ENCODE peak calls at places on chromosome 11, in ten cellular contexts. B is Caco-2; K is CD8-positive, alpha-beta memory T cell; L is uterus; F is ascending aorta; D is mucosa of descending colon; Q is left ventricle myocardium inferior; S is MM.1S; V is BE2C; M is pancreas. Z is an unnamed sample.

GRCh38 chr11:11626128-11626527 is 4.3 kb upstream of the GALNT18 start:
- DNase-seq in B (no peak), K (no peak), L (no peak), F (no peak), D (no peak), Q (no peak), S (no peak), V (no peak), M (no peak), Z (no peak)

GRCh38 chr11:14500181-14500651 is 605 bp upstream of the COPB1 start:
- DNase-seq in B (peak; percentile 59), K (peak; percentile 71), L (no peak), F (peak; percentile 67), D (peak; percentile 69), Q (peak; percentile 50), S (peak; percentile 75), V (peak; percentile 13), M (peak; percentile 57), Z (peak; percentile 55)

GRCh38 chr11:30346068-30346688 is 23.3 kb downstream of the ARL14EP start:
- DNase-seq in B (peak; percentile 58), K (no peak), L (no peak), F (no peak), D (no peak), Q (no peak), S (peak; percentile 72), V (no peak), M (no peak), Z (peak; percentile 86)

GRCh38 chr11:56688554-56688953 is 10.3 kb upstream of the OR9G1 start:
- DNase-seq in B (no peak), K (no peak), L (no peak), F (no peak), D (no peak), Q (no peak), S (no peak), V (no peak), M (no peak), Z (no peak)

GRCh38 chr11:68825603-68826002 is 16.1 kb downstream of the CPT1A start:
- DNase-seq in B (peak; percentile 74), K (peak; percentile 74), L (no peak), F (no peak), D (peak; percentile 90), Q (no peak), S (peak; percentile 79), V (no peak), M (peak; percentile 46), Z (no peak)

GRCh38 chr11:132238331-132238730 is 867.9 kb downstream of the NTM start:
- DNase-seq in B (no peak), K (no peak), L (no peak), F (no peak), D (no peak), Q (no peak), S (no peak), V (no peak), M (no peak), Z (no peak)

GRCh38 chr11:117876341-117877119 is at the start of gene FXYD6:
- DNase-seq in B (peak; percentile 55), K (no peak), L (peak; percentile 78), F (no peak), D (no peak), Q (peak; percentile 73), S (no peak), V (peak; percentile 84), M (no peak), Z (peak; percentile 86)

GRCh38 chr11:76558891-76559290 is 111.7 kb downstream of the LRRC32 start:
- DNase-seq in B (no peak), K (no peak), L (no peak), F (no peak), D (no peak), Q (no peak), S (no peak), V (no peak), M (no peak), Z (no peak)

GRCh38 chr11:114157476-114158050 is 98.1 kb downstream of the ZBTB16 start:
- DNase-seq in B (no peak), K (no peak), L (no peak), F (no peak), D (no peak), Q (no peak), S (no peak), V (no peak), M (no peak), Z (no peak)

GRCh38 chr11:114158886-114159285 is 99.4 kb downstream of the ZBTB16 start:
- DNase-seq in B (no peak), K (no peak), L (no peak), F (no peak), D (no peak), Q (no peak), S (no peak), V (no peak), M (no peak), Z (no peak)

GRCh38 chr11:114160884-114161283 is 101.4 kb downstream of the ZBTB16 start:
- DNase-seq in B (no peak), K (no peak), L (no peak), F (no peak), D (no peak), Q (no peak), S (no peak), V (no peak), M (no peak), Z (peak; percentile 4)

GRCh38 chr11:114159802-114160588 is 100.5 kb downstream of the ZBTB16 start:
- DNase-seq in B (peak; percentile 22), K (peak; percentile 99), L (peak; percentile 98), F (peak; percentile 100), D (peak; percentile 99), Q (peak; percentile 100), S (peak; percentile 97), V (peak; percentile 99), M (peak; percentile 97), Z (peak; percentile 95)

GRCh38 chr11:114159320-114159719 is 99.8 kb downstream of the ZBTB16 start:
- DNase-seq in B (no peak), K (no peak), L (no peak), F (no peak), D (no peak), Q (no peak), S (no peak), V (no peak), M (no peak), Z (no peak)
- H3K4me1 ChIP-seq in B (no peaks in the 10 kb centered on the region), K (peaks cover 53% of the 10 kb centered on the region), L (peaks cover 34% of the 10 kb centered on the region), F (peaks cover 91% of the 10 kb centered on the region), D (peaks cover 61% of the 10 kb centered on the region), Q (peaks cover 96% of the 10 kb centered on the region), S (peaks cover 20% of the 10 kb centered on the region), V (peaks cover 23% of the 10 kb centered on the region), M (peaks cover 52% of the 10 kb centered on the region), Z (peaks cover 10% of the 10 kb centered on the region)

GRCh38 chr11:64869571-64870175 is 8.7 kb downstream of the EHD1 start:
- DNase-seq in B (no peak), K (no peak), L (no peak), F (no peak), D (no peak), Q (no peak), S (no peak), V (peak; percentile 72), M (no peak), Z (peak; percentile 75)

GRCh38 chr11:64868904-64869570 is 9.4 kb downstream of the EHD1 start:
- DNase-seq in B (no peak), K (no peak), L (peak; percentile 67), F (no peak), D (no peak), Q (no peak), S (no peak), V (no peak), M (no peak), Z (peak; percentile 94)

GRCh38 chr11:64872790-64873488 is 5.5 kb downstream of the EHD1 start:
- DNase-seq in B (no peak), K (no peak), L (no peak), F (no peak), D (peak; percentile 65), Q (no peak), S (no peak), V (no peak), M (no peak), Z (no peak)

GRCh38 chr11:64870176-64870892 is 8.1 kb downstream of the EHD1 start:
- DNase-seq in B (peak; percentile 81), K (no peak), L (peak; percentile 58), F (peak; percentile 93), D (no peak), Q (no peak), S (no peak), V (no peak), M (no peak), Z (peak; percentile 91)

DNA sequence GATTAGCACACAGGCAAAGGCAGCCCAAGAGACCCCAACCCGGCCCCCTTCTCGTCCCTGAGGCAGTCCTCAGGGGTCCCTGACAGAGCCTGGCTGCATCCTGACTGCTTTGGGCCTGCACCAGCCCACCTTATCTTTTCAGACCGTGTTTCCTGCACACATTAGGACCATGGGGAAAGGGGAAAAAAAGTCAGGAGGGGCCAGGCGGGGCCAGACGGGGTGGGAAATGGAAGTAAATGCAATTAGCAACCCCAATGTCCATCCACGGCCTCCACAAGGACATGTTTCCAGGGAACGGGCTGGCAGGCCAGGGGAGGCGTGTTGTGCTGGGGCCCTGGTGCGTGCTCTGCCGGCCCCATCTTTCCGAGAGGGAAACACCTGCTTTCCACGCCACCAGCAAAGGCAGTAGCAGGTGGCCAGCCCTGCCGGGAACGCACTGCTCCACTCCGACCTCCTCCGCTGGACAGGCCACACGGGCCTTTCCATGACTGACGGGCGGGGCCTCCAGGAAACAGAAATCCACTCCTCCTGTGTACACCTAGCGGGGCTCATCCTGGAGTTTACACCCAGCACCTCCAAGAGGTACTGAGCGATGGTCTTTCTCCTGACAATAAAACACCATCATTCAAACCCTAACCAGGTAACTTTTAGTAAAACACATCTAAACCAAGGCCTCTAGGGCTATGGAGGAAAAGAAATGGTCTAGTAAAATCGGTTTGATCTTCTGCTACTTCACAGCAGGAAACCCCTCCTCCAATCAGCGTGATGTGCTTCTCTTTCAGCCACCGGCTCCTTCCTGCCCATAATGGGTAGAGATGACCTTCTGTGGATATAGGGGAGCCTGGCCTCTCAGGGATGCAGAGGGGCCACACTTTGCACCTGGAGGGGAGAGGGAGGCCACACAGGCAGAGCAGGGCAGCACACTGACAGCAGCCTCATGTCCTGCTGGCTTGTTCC is 7.2 kb downstream of the EHD1 start:
- DNase-seq in B (peak; percentile 34), K (no peak), L (no peak), F (no peak), D (peak; percentile 73), Q (no peak), S (no peak), V (no peak), M (no peak), Z (no peak)
- H3K4me1 ChIP-seq in B (peaks cover 70% of the 10 kb centered on the region), K (peaks cover 97% of the 10 kb centered on the region), L (peaks cover 33% of the 10 kb centered on the region), F (peaks cover 84% of the 10 kb centered on the region), D (peaks cover 60% of the 10 kb centered on the region), Q (peaks cover 100% of the 10 kb centered on the region), S (peaks cover 8% of the 10 kb centered on the region), V (peaks cover 7% of the 10 kb centered on the region), M (peaks cover 3% of the 10 kb centered on the region), Z (peaks cover 74% of the 10 kb centered on the region)

DNA sequence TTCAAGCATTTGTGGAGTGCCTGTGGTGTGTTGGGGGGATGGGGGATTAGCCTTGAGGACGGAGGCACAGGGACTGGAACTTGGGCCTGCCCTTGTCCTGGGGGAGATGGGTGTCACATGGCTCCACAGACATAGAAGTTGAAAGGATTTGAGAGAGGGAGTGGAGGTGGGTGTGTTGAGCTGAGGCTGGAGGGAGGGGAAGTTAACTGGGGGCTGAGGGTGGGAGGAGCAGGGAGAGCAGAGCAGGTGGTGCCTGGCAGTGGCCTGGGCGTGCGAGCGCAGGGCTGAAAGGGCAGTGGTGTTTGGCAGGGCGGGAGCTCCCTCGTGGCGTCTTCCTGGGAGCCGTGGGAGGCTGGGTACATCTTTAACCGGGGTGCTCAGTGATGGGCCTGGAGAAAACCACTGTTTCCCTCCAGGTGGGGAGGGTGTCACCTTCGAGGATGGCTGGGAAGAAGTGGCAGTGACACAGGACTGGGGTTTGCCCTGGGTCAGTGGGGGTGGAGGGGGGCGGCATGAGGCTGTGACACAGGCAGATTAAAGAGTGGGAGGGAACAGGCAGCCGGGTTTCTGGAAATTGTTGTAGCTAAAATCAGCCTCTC is 45.5 kb downstream of the AP2A2 start:
- DNase-seq in B (no peak), K (no peak), L (no peak), F (no peak), D (no peak), Q (no peak), S (no peak), V (no peak), M (no peak), Z (no peak)
- H3K4me1 ChIP-seq in B (no peaks in the 10 kb centered on the region), K (peaks cover 18% of the 10 kb centered on the region), L (no peaks in the 10 kb centered on the region), F (no peaks in the 10 kb centered on the region), D (no peaks in the 10 kb centered on the region), Q (peaks cover 34% of the 10 kb centered on the region), S (no peaks in the 10 kb centered on the region), V (no peaks in the 10 kb centered on the region), M (no peaks in the 10 kb centered on the region), Z (no peaks in the 10 kb centered on the region)

DNA sequence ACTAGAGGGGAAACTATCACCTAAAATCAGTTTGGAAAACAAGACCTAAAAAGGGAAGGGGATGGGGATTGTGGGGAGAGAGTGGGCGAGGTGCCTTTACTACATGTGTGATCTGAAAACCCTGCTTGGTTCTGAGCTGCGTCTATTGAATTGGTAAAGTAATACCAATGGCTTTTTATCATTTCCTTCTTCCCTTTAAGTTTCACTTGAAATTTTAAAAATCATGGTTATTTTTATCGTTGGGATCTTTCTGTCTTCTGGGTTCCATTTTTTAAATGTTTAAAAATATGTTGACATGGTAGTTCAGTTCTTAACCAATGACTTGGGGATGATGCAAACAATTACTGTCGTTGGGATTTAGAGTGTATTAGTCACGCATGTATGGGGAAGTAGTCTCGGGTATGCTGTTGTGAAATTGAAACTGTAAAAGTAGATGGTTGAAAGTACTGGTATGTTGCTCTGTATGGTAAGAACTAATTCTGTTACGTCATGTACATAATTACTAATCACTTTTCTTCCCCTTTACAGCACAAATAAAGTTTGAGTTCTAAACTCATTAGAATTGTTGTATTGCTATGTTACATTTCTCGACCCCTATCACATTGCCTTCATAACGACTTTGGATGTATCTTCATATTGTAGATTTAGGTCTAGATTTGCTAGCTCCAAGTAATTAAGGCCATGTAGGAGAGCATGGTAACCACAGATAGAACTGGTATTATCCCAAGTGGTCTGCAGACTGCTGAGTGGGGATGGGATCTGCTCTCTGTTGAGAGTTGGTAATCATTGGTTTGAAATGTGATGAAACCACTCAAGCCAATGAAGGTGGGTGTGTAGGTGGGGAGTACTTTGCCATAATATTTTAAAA is 3.6 kb downstream of the NEAT1 start:
- DNase-seq in B (no peak), K (no peak), L (no peak), F (peak; percentile 54), D (no peak), Q (no peak), S (peak; percentile 87), V (no peak), M (no peak), Z (no peak)
- H3K4me1 ChIP-seq in B (peaks cover 24% of the 10 kb centered on the region), K (peaks cover 52% of the 10 kb centered on the region), L (no peaks in the 10 kb centered on the region), F (peaks cover 14% of the 10 kb centered on the region), D (peaks cover 18% of the 10 kb centered on the region), Q (peaks cover 86% of the 10 kb centered on the region), S (peaks cover 47% of the 10 kb centered on the region), V (peaks cover 4% of the 10 kb centered on the region), M (no peaks in the 10 kb centered on the region), Z (peaks cover 12% of the 10 kb centered on the region)